ENCODE peak calls at places on chromosomes 1 and 21, in six cellular contexts. One of them, this sample, is unnamed.

GRCh38 chr1:55504306-55504706 is 289.1 kb upstream of the USP24 start:
- DNase-seq in nucleus accumbens: no peak
- DNase-seq in stimulated activated CD4-positive, alpha-beta T cell treated with anti-CD3 and anti-CD28 coated beads, Interleukin-12 subunit alpha, Interleukin-12 subunit beta, amount 100 ng/mL, for 4 hours: no peak
- DNase-seq in endodermal cell: no peak
- DNase-seq in NCI-H1092 treated with DMSO at 0.1 percent for 48 hours: no peak
- DNase-seq in SJSA1: no peak
- DNase-seq in this sample: no peak

GRCh38 chr21:31176080-31176551 is 137.8 kb upstream of the KRTAP19-8 start:
- DNase-seq in stimulated activated CD4-positive, alpha-beta T cell treated with anti-CD3 and anti-CD28 coated beads, Interleukin-12 subunit alpha, Interleukin-12 subunit beta, amount 100 ng/mL, for 4 hours: no peak
- DNase-seq in endodermal cell: no peak
- DNase-seq in nucleus accumbens: no peak
- DNase-seq in SJSA1: no peak
- DNase-seq in NCI-H1092 treated with DMSO at 0.1 percent for 48 hours: no peak
- DNase-seq in this sample: no peak

GRCh38 chr1:157001304-157001703 is 44.2 kb downstream of the ARHGEF11 start:
- DNase-seq in endodermal cell: no peak
- DNase-seq in SJSA1: no peak
- DNase-seq in stimulated activated CD4-positive, alpha-beta T cell treated with anti-CD3 and anti-CD28 coated beads, Interleukin-12 subunit alpha, Interleukin-12 subunit beta, amount 100 ng/mL, for 4 hours: no peak
- DNase-seq in nucleus accumbens: no peak
- DNase-seq in NCI-H1092 treated with DMSO at 0.1 percent for 48 hours: no peak
- DNase-seq in this sample: no peak

GRCh38 chr1:91569411-91570104 is 68.9 kb downstream of the CDC7 start:
- DNase-seq in SJSA1: peak; percentile 70
- DNase-seq in endodermal cell: peak; percentile 58
- DNase-seq in stimulated activated CD4-positive, alpha-beta T cell treated with anti-CD3 and anti-CD28 coated beads, Interleukin-12 subunit alpha, Interleukin-12 subunit beta, amount 100 ng/mL, for 4 hours: no peak
- DNase-seq in nucleus accumbens: no peak
- DNase-seq in NCI-H1092 treated with DMSO at 0.1 percent for 48 hours: no peak
- DNase-seq in this sample: no peak

GRCh38 chr21:31248598-31248997 is 95.5 kb downstream of the TIAM1 start:
- DNase-seq in NCI-H1092 treated with DMSO at 0.1 percent for 48 hours: no peak
- DNase-seq in stimulated activated CD4-positive, alpha-beta T cell treated with anti-CD3 and anti-CD28 coated beads, Interleukin-12 subunit alpha, Interleukin-12 subunit beta, amount 100 ng/mL, for 4 hours: no peak
- DNase-seq in endodermal cell: no peak
- DNase-seq in SJSA1: peak; percentile 34
- DNase-seq in nucleus accumbens: no peak
- DNase-seq in this sample: no peak

GRCh38 chr1:167137285-167138192 is 43.7 kb downstream of the STYXL2 start:
- DNase-seq in nucleus accumbens: no peak
- DNase-seq in SJSA1: no peak
- DNase-seq in endodermal cell: no peak
- DNase-seq in stimulated activated CD4-positive, alpha-beta T cell treated with anti-CD3 and anti-CD28 coated beads, Interleukin-12 subunit alpha, Interleukin-12 subunit beta, amount 100 ng/mL, for 4 hours: no peak
- DNase-seq in NCI-H1092 treated with DMSO at 0.1 percent for 48 hours: no peak
- DNase-seq in this sample: no peak

GRCh38 chr1:71784989-71785388 is 497.4 kb downstream of the NEGR1 start:
- DNase-seq in endodermal cell: no peak
- DNase-seq in nucleus accumbens: no peak
- DNase-seq in stimulated activated CD4-positive, alpha-beta T cell treated with anti-CD3 and anti-CD28 coated beads, Interleukin-12 subunit alpha, Interleukin-12 subunit beta, amount 100 ng/mL, for 4 hours: no peak
- DNase-seq in SJSA1: no peak
- DNase-seq in NCI-H1092 treated with DMSO at 0.1 percent for 48 hours: no peak
- DNase-seq in this sample: no peak

GRCh38 chr1:69569281-69569970 is 1.7 kb downstream of the LRRC7 start:
- DNase-seq in NCI-H1092 treated with DMSO at 0.1 percent for 48 hours: no peak
- DNase-seq in endodermal cell: peak; percentile 66
- DNase-seq in SJSA1: no peak
- DNase-seq in nucleus accumbens: no peak
- DNase-seq in stimulated activated CD4-positive, alpha-beta T cell treated with anti-CD3 and anti-CD28 coated beads, Interleukin-12 subunit alpha, Interleukin-12 subunit beta, amount 100 ng/mL, for 4 hours: no peak
- DNase-seq in this sample: peak; percentile 39

GRCh38 chr1:157952601-157953000 is 40.8 kb upstream of the KIRREL1 start:
- DNase-seq in SJSA1: no peak
- DNase-seq in endodermal cell: no peak
- DNase-seq in NCI-H1092 treated with DMSO at 0.1 percent for 48 hours: no peak
- DNase-seq in stimulated activated CD4-positive, alpha-beta T cell treated with anti-CD3 and anti-CD28 coated beads, Interleukin-12 subunit alpha, Interleukin-12 subunit beta, amount 100 ng/mL, for 4 hours: no peak
- DNase-seq in nucleus accumbens: no peak
- DNase-seq in this sample: no peak

GRCh38 chr1:85372683-85373446 is 92.1 kb downstream of the DDAH1 start:
- DNase-seq in NCI-H1092 treated with DMSO at 0.1 percent for 48 hours: no peak
- DNase-seq in nucleus accumbens: no peak
- DNase-seq in stimulated activated CD4-positive, alpha-beta T cell treated with anti-CD3 and anti-CD28 coated beads, Interleukin-12 subunit alpha, Interleukin-12 subunit beta, amount 100 ng/mL, for 4 hours: no peak
- DNase-seq in SJSA1: peak; percentile 33
- DNase-seq in endodermal cell: no peak
- DNase-seq in this sample: no peak

GRCh38 chr21:43989401-43989800 is 22.7 kb upstream of the TRAPPC10 start:
- DNase-seq in nucleus accumbens: no peak
- DNase-seq in stimulated activated CD4-positive, alpha-beta T cell treated with anti-CD3 and anti-CD28 coated beads, Interleukin-12 subunit alpha, Interleukin-12 subunit beta, amount 100 ng/mL, for 4 hours: no peak
- DNase-seq in NCI-H1092 treated with DMSO at 0.1 percent for 48 hours: no peak
- DNase-seq in SJSA1: no peak
- DNase-seq in endodermal cell: no peak
- DNase-seq in this sample: no peak

GRCh38 chr1:112141923-112142322 is 152.5 kb upstream of the KCND3 start:
- DNase-seq in NCI-H1092 treated with DMSO at 0.1 percent for 48 hours: no peak
- DNase-seq in stimulated activated CD4-positive, alpha-beta T cell treated with anti-CD3 and anti-CD28 coated beads, Interleukin-12 subunit alpha, Interleukin-12 subunit beta, amount 100 ng/mL, for 4 hours: no peak
- DNase-seq in nucleus accumbens: no peak
- DNase-seq in SJSA1: no peak
- DNase-seq in endodermal cell: no peak
- DNase-seq in this sample: no peak

GRCh38 chr1:158181577-158181922 is 855 bp downstream of the CD1D start:
- DNase-seq in endodermal cell: no peak
- DNase-seq in stimulated activated CD4-positive, alpha-beta T cell treated with anti-CD3 and anti-CD28 coated beads, Interleukin-12 subunit alpha, Interleukin-12 subunit beta, amount 100 ng/mL, for 4 hours: no peak
- DNase-seq in SJSA1: no peak
- DNase-seq in NCI-H1092 treated with DMSO at 0.1 percent for 48 hours: no peak
- DNase-seq in nucleus accumbens: no peak
- DNase-seq in this sample: no peak

GRCh38 chr1:184022651-184023050 is 14.9 kb downstream of the COLGALT2 start:
- DNase-seq in SJSA1: no peak
- DNase-seq in endodermal cell: no peak
- DNase-seq in nucleus accumbens: no peak
- DNase-seq in NCI-H1092 treated with DMSO at 0.1 percent for 48 hours: no peak
- DNase-seq in stimulated activated CD4-positive, alpha-beta T cell treated with anti-CD3 and anti-CD28 coated beads, Interleukin-12 subunit alpha, Interleukin-12 subunit beta, amount 100 ng/mL, for 4 hours: no peak
- DNase-seq in this sample: no peak

GRCh38 chr1:172112573-172112972 is 271.3 kb downstream of the DNM3 start:
- DNase-seq in SJSA1: no peak
- DNase-seq in endodermal cell: no peak
- DNase-seq in NCI-H1092 treated with DMSO at 0.1 percent for 48 hours: no peak
- DNase-seq in nucleus accumbens: no peak
- DNase-seq in stimulated activated CD4-positive, alpha-beta T cell treated with anti-CD3 and anti-CD28 coated beads, Interleukin-12 subunit alpha, Interleukin-12 subunit beta, amount 100 ng/mL, for 4 hours: no peak
- DNase-seq in this sample: no peak

GRCh38 chr1:229027622-229028182 is 243.2 kb upstream of the RAB4A start:
- DNase-seq in endodermal cell: peak; percentile 79
- DNase-seq in nucleus accumbens: no peak
- DNase-seq in SJSA1: no peak
- DNase-seq in NCI-H1092 treated with DMSO at 0.1 percent for 48 hours: no peak
- DNase-seq in stimulated activated CD4-positive, alpha-beta T cell treated with anti-CD3 and anti-CD28 coated beads, Interleukin-12 subunit alpha, Interleukin-12 subunit beta, amount 100 ng/mL, for 4 hours: peak; percentile 20
- DNase-seq in this sample: no peak

GRCh38 chr21:29145354-29145782 is 14.9 kb downstream of the MAP3K7CL start:
- DNase-seq in SJSA1: peak; percentile 82
- DNase-seq in nucleus accumbens: no peak
- DNase-seq in endodermal cell: no peak
- DNase-seq in NCI-H1092 treated with DMSO at 0.1 percent for 48 hours: no peak
- DNase-seq in stimulated activated CD4-positive, alpha-beta T cell treated with anti-CD3 and anti-CD28 coated beads, Interleukin-12 subunit alpha, Interleukin-12 subunit beta, amount 100 ng/mL, for 4 hours: no peak
- DNase-seq in this sample: no peak

GRCh38 chr1:54249798-54250497 is 50.0 kb downstream of the MRPL37 start:
- DNase-seq in stimulated activated CD4-positive, alpha-beta T cell treated with anti-CD3 and anti-CD28 coated beads, Interleukin-12 subunit alpha, Interleukin-12 subunit beta, amount 100 ng/mL, for 4 hours: no peak
- DNase-seq in endodermal cell: peak; percentile 74
- DNase-seq in NCI-H1092 treated with DMSO at 0.1 percent for 48 hours: no peak
- DNase-seq in SJSA1: peak; percentile 79
- DNase-seq in nucleus accumbens: no peak
- DNase-seq in this sample: peak; percentile 57

GRCh38 chr1:2003564-2004131 is at the start of gene CFAP74:
- DNase-seq in NCI-H1092 treated with DMSO at 0.1 percent for 48 hours: peak; percentile 0
- DNase-seq in endodermal cell: peak; percentile 95
- DNase-seq in nucleus accumbens: peak; percentile 19
- DNase-seq in stimulated activated CD4-positive, alpha-beta T cell treated with anti-CD3 and anti-CD28 coated beads, Interleukin-12 subunit alpha, Interleukin-12 subunit beta, amount 100 ng/mL, for 4 hours: no peak
- DNase-seq in SJSA1: no peak
- DNase-seq in this sample: peak; percentile 87

GRCh38 chr1:112516141-112516540 is 7.4 kb downstream of the WNT2B start:
- DNase-seq in endodermal cell: no peak
- DNase-seq in NCI-H1092 treated with DMSO at 0.1 percent for 48 hours: no peak
- DNase-seq in stimulated activated CD4-positive, alpha-beta T cell treated with anti-CD3 and anti-CD28 coated beads, Interleukin-12 subunit alpha, Interleukin-12 subunit beta, amount 100 ng/mL, for 4 hours: no peak
- DNase-seq in SJSA1: no peak
- DNase-seq in nucleus accumbens: no peak
- DNase-seq in this sample: no peak

GRCh38 chr1:50968884-50969610 is 998 bp upstream of the CDKN2C start:
- DNase-seq in SJSA1: no peak
- DNase-seq in endodermal cell: peak; percentile 77
- DNase-seq in stimulated activated CD4-positive, alpha-beta T cell treated with anti-CD3 and anti-CD28 coated beads, Interleukin-12 subunit alpha, Interleukin-12 subunit beta, amount 100 ng/mL, for 4 hours: peak; percentile 46
- DNase-seq in nucleus accumbens: peak; percentile 74
- DNase-seq in NCI-H1092 treated with DMSO at 0.1 percent for 48 hours: peak; percentile 31
- DNase-seq in this sample: peak; percentile 47

GRCh38 chr21:45234127-45234526 is 53.6 kb downstream of the POFUT2 start:
- DNase-seq in endodermal cell: no peak
- DNase-seq in SJSA1: no peak
- DNase-seq in NCI-H1092 treated with DMSO at 0.1 percent for 48 hours: no peak
- DNase-seq in stimulated activated CD4-positive, alpha-beta T cell treated with anti-CD3 and anti-CD28 coated beads, Interleukin-12 subunit alpha, Interleukin-12 subunit beta, amount 100 ng/mL, for 4 hours: no peak
- DNase-seq in nucleus accumbens: no peak
- DNase-seq in this sample: no peak

GRCh38 chr1:175503538-175503937 is 239.9 kb downstream of the TNR start:
- DNase-seq in stimulated activated CD4-positive, alpha-beta T cell treated with anti-CD3 and anti-CD28 coated beads, Interleukin-12 subunit alpha, Interleukin-12 subunit beta, amount 100 ng/mL, for 4 hours: no peak
- DNase-seq in endodermal cell: no peak
- DNase-seq in nucleus accumbens: no peak
- DNase-seq in NCI-H1092 treated with DMSO at 0.1 percent for 48 hours: no peak
- DNase-seq in SJSA1: no peak
- DNase-seq in this sample: no peak

GRCh38 chr1:186617860-186618780 is 62.1 kb downstream of the PTGS2 start:
- DNase-seq in endodermal cell: no peak
- DNase-seq in NCI-H1092 treated with DMSO at 0.1 percent for 48 hours: no peak
- DNase-seq in SJSA1: no peak
- DNase-seq in stimulated activated CD4-positive, alpha-beta T cell treated with anti-CD3 and anti-CD28 coated beads, Interleukin-12 subunit alpha, Interleukin-12 subunit beta, amount 100 ng/mL, for 4 hours: peak; percentile 27
- DNase-seq in nucleus accumbens: no peak
- DNase-seq in this sample: no peak

GRCh38 chr1:198880818-198881597 is 242.2 kb downstream of the PTPRC start:
- DNase-seq in nucleus accumbens: no peak
- DNase-seq in stimulated activated CD4-positive, alpha-beta T cell treated with anti-CD3 and anti-CD28 coated beads, Interleukin-12 subunit alpha, Interleukin-12 subunit beta, amount 100 ng/mL, for 4 hours: no peak
- DNase-seq in NCI-H1092 treated with DMSO at 0.1 percent for 48 hours: no peak
- DNase-seq in endodermal cell: no peak
- DNase-seq in SJSA1: peak; percentile 84
- DNase-seq in this sample: no peak

GRCh38 chr1:15180189-15180588 is 26.6 kb downstream of the TMEM51 start:
- DNase-seq in stimulated activated CD4-positive, alpha-beta T cell treated with anti-CD3 and anti-CD28 coated beads, Interleukin-12 subunit alpha, Interleukin-12 subunit beta, amount 100 ng/mL, for 4 hours: no peak
- DNase-seq in endodermal cell: peak; percentile 43
- DNase-seq in SJSA1: no peak
- DNase-seq in nucleus accumbens: peak; percentile 82
- DNase-seq in NCI-H1092 treated with DMSO at 0.1 percent for 48 hours: peak; percentile 80
- DNase-seq in this sample: no peak

GRCh38 chr1:66464356-66464755 is 69.6 kb upstream of the SGIP1 start:
- DNase-seq in SJSA1: no peak
- DNase-seq in NCI-H1092 treated with DMSO at 0.1 percent for 48 hours: no peak
- DNase-seq in endodermal cell: no peak
- DNase-seq in stimulated activated CD4-positive, alpha-beta T cell treated with anti-CD3 and anti-CD28 coated beads, Interleukin-12 subunit alpha, Interleukin-12 subunit beta, amount 100 ng/mL, for 4 hours: no peak
- DNase-seq in nucleus accumbens: no peak
- DNase-seq in this sample: no peak

GRCh38 chr1:173789841-173790240 is 34.6 kb upstream of the DARS2 start:
- DNase-seq in stimulated activated CD4-positive, alpha-beta T cell treated with anti-CD3 and anti-CD28 coated beads, Interleukin-12 subunit alpha, Interleukin-12 subunit beta, amount 100 ng/mL, for 4 hours: no peak
- DNase-seq in NCI-H1092 treated with DMSO at 0.1 percent for 48 hours: no peak
- DNase-seq in SJSA1: no peak
- DNase-seq in endodermal cell: no peak
- DNase-seq in nucleus accumbens: no peak
- DNase-seq in this sample: no peak

GRCh38 chr21:39809936-39810335 is 57.3 kb upstream of the PCP4 start:
- DNase-seq in nucleus accumbens: no peak
- DNase-seq in SJSA1: no peak
- DNase-seq in endodermal cell: no peak
- DNase-seq in NCI-H1092 treated with DMSO at 0.1 percent for 48 hours: no peak
- DNase-seq in stimulated activated CD4-positive, alpha-beta T cell treated with anti-CD3 and anti-CD28 coated beads, Interleukin-12 subunit alpha, Interleukin-12 subunit beta, amount 100 ng/mL, for 4 hours: no peak
- DNase-seq in this sample: no peak

GRCh38 chr1:20328201-20328600 is 37.5 kb downstream of the VWA5B1 start:
- DNase-seq in nucleus accumbens: no peak
- DNase-seq in endodermal cell: no peak
- DNase-seq in stimulated activated CD4-positive, alpha-beta T cell treated with anti-CD3 and anti-CD28 coated beads, Interleukin-12 subunit alpha, Interleukin-12 subunit beta, amount 100 ng/mL, for 4 hours: no peak
- DNase-seq in NCI-H1092 treated with DMSO at 0.1 percent for 48 hours: no peak
- DNase-seq in SJSA1: no peak
- DNase-seq in this sample: no peak

GRCh38 chr1:75170006-75170405 is 35.8 kb downstream of the LHX8 start:
- DNase-seq in NCI-H1092 treated with DMSO at 0.1 percent for 48 hours: no peak
- DNase-seq in endodermal cell: no peak
- DNase-seq in SJSA1: no peak
- DNase-seq in stimulated activated CD4-positive, alpha-beta T cell treated with anti-CD3 and anti-CD28 coated beads, Interleukin-12 subunit alpha, Interleukin-12 subunit beta, amount 100 ng/mL, for 4 hours: no peak
- DNase-seq in nucleus accumbens: no peak
- DNase-seq in this sample: no peak

This sample was measured in H9.